ENCODE peak calls at places on chromosomes 12 and 14, in five cellular contexts. I is lower lobe of right lung; G is fibroblast of the aortic adventitia; H is stimulated activated CD4-positive, alpha-beta T cell treated with anti-CD3 and anti-CD28 coated beads, Interleukin-1b, Interleukin-23, amount 100 ng/mL, for 1 hour; K is NCI-H1092 treated with DMSO at 0.1 percent for 48 hours. T is an unnamed sample.

GRCh38 chr12:3263939-3264699 is 186.9 kb downstream of the TSPAN9 start:
- DNase-seq in I (no peak), G (no peak), H (no peak), K (no peak), T (no peak)

GRCh38 chr12:26466709-26467108 is 271.3 kb downstream of the SSPN start:
- DNase-seq in I (no peak), G (no peak), H (no peak), K (no peak), T (no peak)

GRCh38 chr14:91919814-91920213 is 27.7 kb downstream of the FBLN5 start:
- DNase-seq in I (no peak), G (peak; percentile 84), H (no peak), K (no peak), T (no peak)

GRCh38 chr12:70648831-70649230 is 11.6 kb upstream of the PTPRB start:
- DNase-seq in I (no peak), G (peak; percentile 91), H (no peak), K (no peak), T (no peak)

GRCh38 chr12:1912580-1913376 is 5.7 kb downstream of the CACNA2D4 start:
- DNase-seq in I (no peak), G (no peak), H (no peak), K (no peak), T (no peak)

GRCh38 chr12:80648866-80649265 is 58.6 kb upstream of the MYF6 start:
- DNase-seq in I (no peak), G (peak; percentile 69), H (no peak), K (no peak), T (no peak)

GRCh38 chr14:61887628-61888027 is 125.4 kb downstream of the SNAPC1 start:
- DNase-seq in I (no peak), G (no peak), H (no peak), K (no peak), T (peak; percentile 67)

GRCh38 chr12:12723681-12724420 is 6.7 kb downstream of the CDKN1B start:
- DNase-seq in I (peak; percentile 59), G (peak; percentile 26), H (no peak), K (peak; percentile 42), T (peak; percentile 75)

GRCh38 chr12:56996793-56997545 is 9.4 kb downstream of the ZBTB39 start:
- DNase-seq in I (no peak), G (no peak), H (no peak), K (no peak), T (no peak)

GRCh38 chr12:52975820-52976573 is 27.1 kb downstream of the KRT18 start:
- DNase-seq in I (peak; percentile 57), G (no peak), H (no peak), K (peak; percentile 11), T (peak; percentile 58)

GRCh38 chr14:31510855-31511254 is 23.0 kb upstream of the GPR33 start:
- DNase-seq in I (no peak), G (no peak), H (no peak), K (no peak), T (no peak)

GRCh38 chr12:6955462-6956331 is 4.5 kb downstream of the PTPN6 start:
- DNase-seq in I (peak; percentile 33), G (no peak), H (no peak), K (no peak), T (no peak)

GRCh38 chr12:119457251-119457650 is 122.7 kb downstream of the CCDC60 start:
- DNase-seq in I (no peak), G (no peak), H (no peak), K (no peak), T (peak; percentile 11)

GRCh38 chr12:56589783-56590182 is 40.3 kb downstream of the BAZ2A start:
- DNase-seq in I (no peak), G (no peak), H (no peak), K (no peak), T (no peak)

GRCh38 chr14:21097616-21098133 is 780 bp downstream of the ZNF219 start:
- DNase-seq in I (peak; percentile 64), G (no peak), H (no peak), K (no peak), T (no peak)

GRCh38 chr12:28869197-28869596 is 279.9 kb upstream of the FAR2 start:
- DNase-seq in I (no peak), G (peak; percentile 83), H (no peak), K (no peak), T (no peak)

T was measured in Karpas-422.